ENCODE peak calls at places on chromosomes 7 and 10, in nine cellular contexts. Z is WTC11; S is coronary artery; M is fibroblast of the aortic adventitia; F is pancreas; Q is ovary; I is AG04449; K is AG09309; V is CD4-positive, alpha-beta T cell. P is an unnamed sample.

GRCh38 chr10:103668351-103669242 is 175.1 kb downstream of the NEURL1 start:
- DNase-seq in Z (no peak), S (peak), M (peak), F (no peak), Q (peak), I (no peak), K (no peak), V (no peak), P (no peak)

GRCh38 chr10:95221124-95221523 is 27.1 kb downstream of the ACSM6 start:
- DNase-seq in Z (peak), S (no peak), M (peak), F (no peak), Q (no peak), I (no peak), K (no peak), V (no peak), P (no peak)

GRCh38 chr10:115321360-115321759 is 228.2 kb downstream of the ATRNL1 start:
- DNase-seq in Z (no peak), S (no peak), M (no peak), F (no peak), Q (no peak), I (no peak), K (no peak), V (no peak), P (no peak)

GRCh38 chr7:49852619-49853462 is 79.4 kb downstream of the VWC2 start:
- DNase-seq in Z (peak), S (no peak), M (peak), F (no peak), Q (peak), I (no peak), K (peak), V (no peak), P (no peak)

GRCh38 chr7:134879815-134880475 is 100.5 kb downstream of the CALD1 start:
- DNase-seq in Z (no peak), S (no peak), M (no peak), F (no peak), Q (no peak), I (no peak), K (no peak), V (no peak), P (no peak)

GRCh38 chr7:28070311-28071055 is 110.1 kb downstream of the JAZF1 start:
- DNase-seq in Z (no peak), S (no peak), M (no peak), F (no peak), Q (no peak), I (no peak), K (no peak), V (no peak), P (no peak)

GRCh38 chr7:19772858-19773337 is 519 bp downstream of the TMEM196 start:
- DNase-seq in Z (peak), S (no peak), M (peak), F (peak), Q (peak), I (no peak), K (no peak), V (no peak), P (no peak)

GRCh38 chr7:36217211-36217960 is 64.3 kb downstream of the EEPD1 start:
- DNase-seq in Z (no peak), S (no peak), M (no peak), F (no peak), Q (no peak), I (no peak), K (no peak), V (no peak), P (no peak)

GRCh38 chr7:82705831-82706230 is 262.3 kb upstream of the CACNA2D1 start:
- DNase-seq in Z (no peak), S (no peak), M (no peak), F (no peak), Q (no peak), I (no peak), K (no peak), V (no peak), P (no peak)

GRCh38 chr7:15652776-15653290 is 33.6 kb downstream of the MEOX2 start:
- DNase-seq in Z (no peak), S (no peak), M (no peak), F (no peak), Q (no peak), I (no peak), K (no peak), V (no peak), P (no peak)

GRCh38 chr10:115059301-115059898 is 33.8 kb upstream of the ATRNL1 start:
- DNase-seq in Z (no peak), S (no peak), M (no peak), F (no peak), Q (no peak), I (no peak), K (no peak), V (no peak), P (no peak)

GRCh38 chr7:138864667-138865066 is 66.7 kb upstream of the ATP6V0A4 start:
- DNase-seq in Z (no peak), S (no peak), M (peak), F (no peak), Q (no peak), I (peak), K (peak), V (no peak), P (no peak)

GRCh38 chr10:59536151-59536550 is 173.5 kb downstream of the SLC16A9 start:
- DNase-seq in Z (no peak), S (no peak), M (peak), F (no peak), Q (no peak), I (no peak), K (peak), V (no peak), P (no peak)

GRCh38 chr7:112701456-112701855 is 88.7 kb downstream of the TMEM168 start:
- DNase-seq in Z (no peak), S (no peak), M (no peak), F (no peak), Q (no peak), I (no peak), K (no peak), V (no peak), P (no peak)

GRCh38 chr10:93595378-93596288 is 5.4 kb downstream of the RBP4 start:
- DNase-seq in Z (no peak), S (no peak), M (no peak), F (no peak), Q (no peak), I (no peak), K (no peak), V (no peak), P (no peak)

GRCh38 chr10:113071446-113071845 is 121.4 kb downstream of the TCF7L2 start:
- DNase-seq in Z (no peak), S (no peak), M (peak), F (peak), Q (peak), I (no peak), K (no peak), V (no peak), P (no peak)

GRCh38 chr7:112140600-112140999 is 65.6 kb downstream of the DOCK4 start:
- DNase-seq in Z (no peak), S (no peak), M (peak), F (no peak), Q (no peak), I (no peak), K (no peak), V (no peak), P (no peak)

GRCh38 chr7:129161524-129161923 is 17.0 kb downstream of the TSPAN33 start:
- DNase-seq in Z (no peak), S (no peak), M (no peak), F (no peak), Q (no peak), I (no peak), K (no peak), V (no peak), P (no peak)

GRCh38 chr10:44980309-44981171 is 1.9 kb upstream of the DEPP1 start:
- DNase-seq in Z (no peak), S (no peak), M (no peak), F (peak), Q (peak), I (no peak), K (no peak), V (no peak), P (no peak)

GRCh38 chr7:36344618-36345017 is 45.0 kb upstream of the ANLN start:
- DNase-seq in Z (no peak), S (no peak), M (no peak), F (no peak), Q (no peak), I (no peak), K (no peak), V (no peak), P (no peak)

GRCh38 chr7:8831386-8831785 is 398.0 kb downstream of the NXPH1 start:
- DNase-seq in Z (no peak), S (no peak), M (no peak), F (no peak), Q (no peak), I (no peak), K (no peak), V (no peak), P (no peak)

GRCh38 chr10:34985823-34986222 is 104.3 kb downstream of the CUL2 start:
- DNase-seq in Z (peak), S (no peak), M (peak), F (no peak), Q (no peak), I (no peak), K (no peak), V (no peak), P (no peak)

GRCh38 chr10:30392564-30392990 is 41.4 kb upstream of the MAP3K8 start:
- DNase-seq in Z (peak), S (no peak), M (peak), F (peak), Q (peak), I (no peak), K (no peak), V (peak), P (peak)
- TF ChIP-seq CTCF in Z (peak), S (peak), M (peak), F (peak), Q (peak), I (peak), K (peak), V (peak), P (peak)

GRCh38 chr10:43606323-43607198 is at the start of gene ZNF485:
- DNase-seq in Z (peak), S (peak), M (peak), F (peak), Q (peak), I (no peak), K (no peak), V (peak), P (peak)
- TF ChIP-seq CTCF in Z (no peak), S (no peak), M (no peak), F (no peak), Q (no peak), I (no peak), K (peak), V (no peak), P (no peak)

GRCh38 chr7:3073763-3074460 is 30.2 kb upstream of the CARD11 start:
- DNase-seq in Z (no peak), S (no peak), M (no peak), F (no peak), Q (no peak), I (no peak), K (no peak), V (no peak), P (no peak)
- TF ChIP-seq CTCF in Z (no peak), S (no peak), M (no peak), F (no peak), Q (no peak), I (no peak), K (no peak), V (no peak), P (no peak)

GRCh38 chr10:100509241-100509640 is 10.4 kb downstream of the SEC31B start:
- DNase-seq in Z (no peak), S (no peak), M (no peak), F (no peak), Q (no peak), I (no peak), K (no peak), V (no peak), P (no peak)

GRCh38 chr10:100506596-100507356 is 12.9 kb downstream of the SEC31B start:
- DNase-seq in Z (no peak), S (no peak), M (peak), F (no peak), Q (no peak), I (no peak), K (peak), V (no peak), P (no peak)

GRCh38 chr10:100510533-100511308 is 8.9 kb downstream of the SEC31B start:
- DNase-seq in Z (no peak), S (no peak), M (no peak), F (no peak), Q (no peak), I (no peak), K (no peak), V (peak), P (no peak)

GRCh38 chr10:100507357-100507732 is 12.3 kb downstream of the SEC31B start:
- DNase-seq in Z (no peak), S (no peak), M (no peak), F (no peak), Q (no peak), I (no peak), K (no peak), V (no peak), P (no peak)

DNA sequence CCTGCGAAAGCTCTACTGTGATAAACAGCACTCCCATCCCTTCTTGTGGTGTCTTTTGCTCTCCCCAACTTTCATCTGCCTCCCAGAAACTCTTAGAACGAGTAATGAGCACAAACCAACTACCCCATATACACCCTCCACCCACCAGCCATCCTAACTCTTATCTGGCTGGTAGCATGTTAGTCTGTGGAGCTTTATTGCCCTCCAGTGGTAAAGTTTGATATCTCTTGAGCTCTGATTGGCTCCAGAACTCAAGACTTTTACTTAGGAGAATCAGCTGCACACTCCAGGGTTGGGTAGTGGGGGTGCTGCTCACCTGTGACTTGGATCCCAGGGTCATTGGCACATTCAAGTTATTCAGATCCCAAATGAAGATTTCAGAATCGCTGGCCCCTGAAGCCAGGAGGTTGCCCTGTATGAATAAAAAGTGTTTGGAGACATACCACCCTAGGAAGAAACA is 10.9 kb downstream of the SEC31B start:
- DNase-seq in Z (no peak), S (no peak), M (peak), F (no peak), Q (no peak), I (no peak), K (no peak), V (peak), P (no peak)
- TF ChIP-seq CTCF in Z (peak), S (no peak), M (peak), F (peak), Q (no peak), I (peak), K (peak), V (peak), P (no peak)

GRCh38 chr10:20888620-20889337 is 8.3 kb downstream of the NEBL start:
- DNase-seq in Z (no peak), S (no peak), M (no peak), F (no peak), Q (no peak), I (no peak), K (no peak), V (no peak), P (no peak)
- TF ChIP-seq CTCF in Z (no peak), S (no peak), M (no peak), F (no peak), Q (no peak), I (no peak), K (no peak), V (no peak), P (no peak)

P was measured in activated B cell treated with CpG ODN at 0.5 μM for 24 hours.